ENCODE peak calls at places on chromosome 9, in six cellular contexts. G is cardiac muscle cell, E is AG04450, P is stomach, A is AG09309, R is cardiac fibroblast. D is an unnamed sample.

GRCh38 chr9:109238125-109238524 is 71.1 kb upstream of the FRRS1L start:
- DNase-seq in G (no peak), E (no peak), P (no peak), A (no peak), R (peak; percentile 7), D (no peak)

GRCh38 chr9:85534340-85534739 is 207.4 kb downstream of the AGTPBP1 start:
- DNase-seq in G (no peak), E (no peak), P (no peak), A (no peak), R (no peak), D (no peak)

GRCh38 chr9:128877852-128878251 is 3.9 kb downstream of the KYAT1 start:
- DNase-seq in G (no peak), E (no peak), P (no peak), A (no peak), R (no peak), D (no peak)

GRCh38 chr9:94801242-94801641 is 74.7 kb downstream of the AOPEP start:
- DNase-seq in G (no peak), E (no peak), P (no peak), A (no peak), R (no peak), D (no peak)

GRCh38 chr9:88533951-88534455 is 975 bp upstream of the NXNL2 start:
- DNase-seq in G (peak; percentile 25), E (no peak), P (peak; percentile 30), A (no peak), R (peak; percentile 48), D (peak; percentile 56)

GRCh38 chr9:96859461-96860198 is 5.3 kb upstream of the ZNF782 start:
- DNase-seq in G (no peak), E (peak; percentile 15), P (no peak), A (no peak), R (peak; percentile 56), D (peak; percentile 93)

GRCh38 chr9:94443039-94443722 is 111.7 kb upstream of the PCAT7 start:
- DNase-seq in G (peak; percentile 44), E (no peak), P (no peak), A (no peak), R (no peak), D (no peak)

GRCh38 chr9:125902224-125902623 is 155.1 kb downstream of the PBX3 start:
- DNase-seq in G (no peak), E (no peak), P (no peak), A (no peak), R (peak; percentile 67), D (no peak)

GRCh38 chr9:121348321-121348720 is 21.7 kb downstream of the STOM start:
- DNase-seq in G (no peak), E (no peak), P (no peak), A (no peak), R (no peak), D (no peak)

GRCh38 chr9:20321683-20322082 is 300.6 kb downstream of the MLLT3 start:
- DNase-seq in G (no peak), E (no peak), P (no peak), A (no peak), R (peak; percentile 43), D (no peak)

GRCh38 chr9:130030821-130031481 is 12.0 kb downstream of the FNBP1 start:
- DNase-seq in G (no peak), E (no peak), P (no peak), A (no peak), R (no peak), D (no peak)

GRCh38 chr9:94805585-94805984 is 79.1 kb downstream of the AOPEP start:
- DNase-seq in G (no peak), E (peak; percentile 88), P (no peak), A (peak; percentile 94), R (peak; percentile 96), D (peak; percentile 93)

GRCh38 chr9:22308177-22308576 is 138.4 kb upstream of the DMRTA1 start:
- DNase-seq in G (no peak), E (no peak), P (no peak), A (no peak), R (no peak), D (no peak)

GRCh38 chr9:73775757-73776156 is 624.1 kb downstream of the ANXA1 start:
- DNase-seq in G (no peak), E (no peak), P (no peak), A (no peak), R (peak; percentile 1), D (no peak)

GRCh38 chr9:81604306-81605153 is 84.8 kb downstream of the TLE1 start:
- DNase-seq in G (no peak), E (no peak), P (no peak), A (no peak), R (no peak), D (no peak)

GRCh38 chr9:97740848-97741821 is 44.0 kb upstream of the XPA start:
- DNase-seq in G (peak; percentile 63), E (no peak), P (peak; percentile 60), A (no peak), R (peak; percentile 56), D (no peak)

GRCh38 chr9:113621309-113621791 is 157.8 kb downstream of the RGS3 start:
- DNase-seq in G (no peak), E (peak; percentile 73), P (no peak), A (peak; percentile 76), R (peak; percentile 93), D (peak; percentile 43)

GRCh38 chr9:114434878-114435311 is 47.1 kb upstream of the AKNA start:
- DNase-seq in G (peak; percentile 50), E (no peak), P (no peak), A (no peak), R (peak; percentile 56), D (peak; percentile 61)

GRCh38 chr9:121985792-121986494 is 107.2 kb downstream of the TTLL11 start:
- DNase-seq in G (no peak), E (no peak), P (no peak), A (no peak), R (no peak), D (no peak)

GRCh38 chr9:83062011-83062652 is 810 bp downstream of the RASEF start:
- DNase-seq in G (peak; percentile 10), E (no peak), P (peak; percentile 80), A (no peak), R (peak; percentile 6), D (peak; percentile 68)

GRCh38 chr9:83444110-83444509 is 94.1 kb downstream of the FRMD3 start:
- DNase-seq in G (no peak), E (no peak), P (no peak), A (peak; percentile 10), R (peak; percentile 21), D (no peak)

GRCh38 chr9:134525841-134526797 is 115.5 kb upstream of the COL5A1 start:
- DNase-seq in G (no peak), E (no peak), P (peak; percentile 27), A (no peak), R (peak; percentile 40), D (no peak)

GRCh38 chr9:128636024-128636390 is 20.6 kb downstream of the DYNC2I2 start:
- DNase-seq in G (peak; percentile 58), E (no peak), P (peak; percentile 85), A (no peak), R (no peak), D (peak; percentile 87)

GRCh38 chr9:126805546-126806262 is 864 bp downstream of the ZBTB43 start:
- DNase-seq in G (peak; percentile 85), E (no peak), P (peak; percentile 69), A (no peak), R (peak; percentile 83), D (peak; percentile 70)

GRCh38 chr9:72441296-72442211 is 76.5 kb upstream of the ZFAND5 start:
- DNase-seq in G (no peak), E (no peak), P (no peak), A (no peak), R (peak; percentile 57), D (peak; percentile 52)

GRCh38 chr9:86721843-86722705 is 225.2 kb downstream of the GAS1 start:
- DNase-seq in G (no peak), E (peak; percentile 74), P (no peak), A (peak; percentile 90), R (peak; percentile 85), D (peak; percentile 77)

GRCh38 chr9:87223397-87224246 is 274.0 kb upstream of the DAPK1 start:
- DNase-seq in G (no peak), E (no peak), P (no peak), A (no peak), R (peak; percentile 6), D (no peak)

GRCh38 chr9:134585021-134585561 is 56.5 kb upstream of the COL5A1 start:
- DNase-seq in G (no peak), E (no peak), P (no peak), A (no peak), R (no peak), D (no peak)

DNA sequence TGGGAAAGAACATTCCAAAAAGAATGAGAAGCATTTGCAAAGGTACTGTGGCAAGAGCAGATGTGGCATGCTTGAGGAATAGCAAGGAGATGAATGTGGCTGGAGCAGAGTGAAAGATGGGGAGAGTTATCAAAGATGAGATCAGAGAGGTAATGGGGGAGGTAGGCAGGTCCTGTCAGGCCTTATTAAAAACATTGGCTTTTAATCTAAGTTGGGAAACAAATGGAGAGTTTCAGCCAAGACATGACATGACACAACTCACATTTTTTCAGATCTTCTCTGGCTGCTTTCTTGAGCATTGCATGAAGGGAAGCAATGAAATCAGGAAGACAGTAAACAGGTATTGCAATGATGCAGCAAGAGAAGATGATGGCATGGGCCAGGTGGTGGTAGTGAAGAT is 120.3 kb downstream of the MUSK start:
- DNase-seq in G (no peak), E (no peak), P (no peak), A (no peak), R (no peak), D (no peak)
- TF ChIP-seq CTCF in G (no peak), E (no peak), P (no peak), A (no peak), R (no peak), D (no peak)

GRCh38 chr9:90898229-90898628 is 96.6 kb downstream of the SYK start:
- DNase-seq in G (peak; percentile 42), E (no peak), P (no peak), A (no peak), R (peak; percentile 18), D (no peak)
- TF ChIP-seq CTCF in G (peak; percentile 38), E (peak; percentile 50), P (no peak), A (peak; percentile 44), R (peak; percentile 17), D (no peak)

DNA sequence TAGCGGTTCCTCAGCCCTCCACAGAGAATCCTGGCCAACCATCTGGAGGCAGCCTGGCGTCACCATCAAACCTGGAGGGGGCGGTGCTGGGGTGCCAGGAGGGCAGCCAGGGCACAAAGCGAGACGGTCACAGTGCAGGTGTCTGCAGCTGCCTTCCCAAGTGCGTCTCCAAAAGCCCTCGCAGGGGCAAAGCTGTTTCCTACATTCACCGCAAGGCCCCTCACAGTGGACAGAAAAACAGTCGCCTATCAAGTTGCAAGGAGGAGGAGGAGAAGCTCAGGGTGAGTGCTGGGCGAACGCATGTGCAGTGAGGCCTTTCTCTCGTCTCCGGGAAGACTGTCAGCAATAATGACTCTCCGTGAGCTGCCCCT is 18.0 kb upstream of the LHX3 start:
- DNase-seq in G (no peak), E (no peak), P (no peak), A (no peak), R (no peak), D (no peak)
- TF ChIP-seq CTCF in G (no peak), E (no peak), P (no peak), A (no peak), R (no peak), D (no peak)

DNA sequence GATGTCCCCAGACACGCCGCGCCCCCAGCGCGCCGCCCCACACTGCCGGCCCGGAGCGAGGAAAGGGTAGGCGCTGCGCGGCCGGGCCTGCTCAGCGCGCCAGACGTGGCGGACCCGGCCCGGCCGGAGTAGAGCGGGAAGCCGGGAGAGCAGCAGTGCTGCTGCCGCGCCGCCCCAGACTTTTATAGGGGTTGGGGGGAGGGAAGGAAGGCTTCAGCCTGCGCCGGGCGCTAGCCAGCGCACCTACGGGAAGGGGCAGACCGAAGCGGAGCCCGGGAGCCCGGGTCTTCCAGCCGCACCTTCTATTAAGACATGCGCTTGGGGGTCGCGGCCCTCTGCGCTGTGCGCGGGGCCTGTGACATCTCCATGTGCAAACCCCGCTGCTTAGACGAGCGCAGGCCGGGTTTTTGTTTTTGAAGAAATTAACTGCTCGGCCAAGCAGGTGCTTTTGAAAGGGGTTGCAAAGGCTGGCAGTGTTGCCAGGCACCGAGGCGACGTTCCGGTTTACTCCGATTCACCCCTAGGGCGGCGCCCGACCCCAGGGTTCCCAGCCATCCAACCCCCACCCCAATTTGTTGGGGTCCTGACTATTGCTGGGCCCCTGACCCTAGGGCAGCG is 361 bp upstream of the PAX5 start:
- DNase-seq in G (peak; percentile 56), E (no peak), P (no peak), A (no peak), R (no peak), D (no peak)
- TF ChIP-seq CTCF in G (no peak), E (no peak), P (no peak), A (no peak), R (no peak), D (peak; percentile 29)

D was measured in MCF 10A.